ENCODE peak calls at places on chromosomes 13 and 19, in nine cellular contexts. U is tibial artery; K is DMS153; S is adrenal gland; V is stimulated activated CD4-positive, alpha-beta T cell treated with anti-CD3 and anti-CD28 coated beads, Interleukin-2, amount 100 ng/mL, for 24 hours; A is kidney epithelial cell; D is NCI-H2029 treated with DMSO at 0.1 percent for 48 hours; X is dermis blood vessel endothelial cell; Y is AG09319. Z is an unnamed sample.

GRCh38 chr19:7505682-7506384 is 10.1 kb upstream of the ZNF358 start:
- DNase-seq in S (no peak), V (peak), Y (no peak), X (peak), D (no peak), K (peak), A (no peak), U (no peak), Z (no peak)

GRCh38 chr13:26497991-26498423 is 59.5 kb upstream of the WASF3 start:
- DNase-seq in K (no peak), S (no peak), U (no peak), V (no peak), D (no peak), Y (peak), A (no peak), X (peak), Z (peak)

GRCh38 chr13:78660130-78660857 is 1.3 kb upstream of the OBI1 start:
- DNase-seq in K (no peak), A (no peak), X (peak), V (peak), U (peak), S (peak), D (no peak), Y (no peak), Z (no peak)

GRCh38 chr13:20908714-20909497 is 6.4 kb upstream of the XPO4 start:
- DNase-seq in S (no peak), X (no peak), U (no peak), D (no peak), K (no peak), Y (no peak), A (no peak), V (no peak), Z (no peak)

GRCh38 chr19:18450934-18451836 is 13.3 kb upstream of the ISYNA1 start:
- DNase-seq in X (peak), S (peak), D (no peak), Y (no peak), U (peak), A (no peak), K (peak), V (peak), Z (no peak)

GRCh38 chr19:33235996-33236350 is 10.3 kb upstream of the SLC7A10 start:
- DNase-seq in D (no peak), S (no peak), U (no peak), K (no peak), A (no peak), Y (no peak), V (no peak), X (no peak), Z (no peak)

GRCh38 chr13:112902669-112903068 is 66.3 kb upstream of the MCF2L start:
- DNase-seq in X (no peak), V (no peak), U (no peak), Y (no peak), D (no peak), A (no peak), K (no peak), S (peak), Z (no peak)

GRCh38 chr13:28560612-28561011 is 65.7 kb upstream of the FLT1 start:
- DNase-seq in Y (no peak), X (no peak), A (no peak), U (no peak), V (no peak), S (no peak), D (no peak), K (no peak), Z (no peak)

GRCh38 chr19:53463263-53463662 is 4.3 kb upstream of the ZNF813 start:
- DNase-seq in Y (no peak), K (no peak), A (no peak), S (peak), U (no peak), V (peak), D (no peak), X (peak), Z (peak)

GRCh38 chr13:112905990-112906641 is 62.9 kb upstream of the MCF2L start:
- DNase-seq in Y (no peak), S (no peak), K (peak), V (no peak), X (no peak), A (no peak), U (no peak), D (peak), Z (no peak)

GRCh38 chr19:6577410-6578125 is 13.4 kb downstream of the CD70 start:
- DNase-seq in K (peak), S (peak), A (no peak), Y (no peak), D (no peak), V (no peak), X (peak), U (no peak), Z (no peak)

GRCh38 chr13:27257233-27257568 is 5.8 kb downstream of the RPL21 start:
- DNase-seq in S (no peak), Y (no peak), V (no peak), K (no peak), A (no peak), U (no peak), D (no peak), X (no peak), Z (no peak)

GRCh38 chr13:100530645-100531044 is 57.9 kb downstream of the GGACT start:
- DNase-seq in A (no peak), K (peak), S (no peak), V (no peak), D (no peak), Y (no peak), X (no peak), U (peak), Z (no peak)

GRCh38 chr19:13902993-13903555 is 2.8 kb downstream of the BRME1 start:
- DNase-seq in S (no peak), A (no peak), U (no peak), X (peak), K (no peak), V (peak), Y (no peak), D (no peak), Z (no peak)

GRCh38 chr13:106561551-106562170 is 6.3 kb downstream of the ARGLU1 start:
- DNase-seq in A (no peak), V (peak), K (no peak), S (peak), U (no peak), D (no peak), X (peak), Y (no peak), Z (peak)

GRCh38 chr13:99303863-99304521 is 3.2 kb downstream of the GPR183 start:
- DNase-seq in K (no peak), S (peak), A (no peak), D (no peak), X (no peak), V (peak), U (peak), Y (no peak), Z (no peak)

GRCh38 chr13:29140277-29140676 is 320.1 kb downstream of the MTUS2 start:
- DNase-seq in U (no peak), X (no peak), D (no peak), S (no peak), K (no peak), A (peak), Y (no peak), V (no peak), Z (no peak)

GRCh38 chr19:36514012-36514612 is 14.0 kb downstream of the ZNF260 start:
- DNase-seq in K (no peak), U (no peak), V (no peak), X (no peak), S (no peak), A (no peak), Y (no peak), D (no peak), Z (no peak)

GRCh38 chr19:44725251-44725650 is 23.3 kb upstream of the BCL3 start:
- DNase-seq in K (no peak), V (no peak), D (no peak), X (no peak), U (no peak), S (peak), A (no peak), Y (no peak), Z (no peak)

GRCh38 chr13:112065867-112066623 is 904 bp upstream of the SOX1 start:
- DNase-seq in U (no peak), D (no peak), X (no peak), Y (no peak), S (no peak), A (no peak), K (peak), V (no peak), Z (no peak)

GRCh38 chr13:110518571-110518970 is 43.0 kb downstream of the RAB20 start:
- DNase-seq in U (no peak), D (no peak), V (no peak), K (no peak), Y (no peak), S (no peak), A (no peak), X (no peak), Z (no peak)

GRCh38 chr19:35739275-35740107 is 2.8 kb downstream of the IGFLR1 start:
- DNase-seq in S (peak), Y (no peak), X (no peak), K (no peak), V (no peak), D (no peak), A (no peak), U (no peak), Z (no peak)

GRCh38 chr13:67134322-67135129 is 95.6 kb downstream of the PCDH9 start:
- DNase-seq in X (no peak), D (peak), A (no peak), Y (no peak), S (no peak), U (no peak), K (no peak), V (no peak), Z (no peak)

GRCh38 chr19:30557927-30558557 is 185.9 kb downstream of the ZNF536 start:
- DNase-seq in Y (no peak), U (no peak), D (no peak), A (no peak), V (no peak), X (no peak), K (no peak), S (no peak), Z (no peak)

GRCh38 chr19:27777726-27778125 is 1435.2 kb downstream of the UQCRFS1 start:
- DNase-seq in Y (no peak), A (no peak), S (no peak), D (no peak), X (no peak), U (no peak), K (no peak), V (no peak), Z (no peak)

GRCh38 chr19:19488875-19489690 is 26.3 kb downstream of the TSSK6 start:
- DNase-seq in A (peak), V (peak), Y (peak), U (peak), K (peak), S (peak), D (peak), X (peak), Z (peak)

GRCh38 chr19:51794865-51795490 is at the start of gene FPR3:
- DNase-seq in U (no peak), X (no peak), V (no peak), A (no peak), D (no peak), S (no peak), Y (no peak), K (no peak), Z (no peak)

GRCh38 chr19:1027953-1028902 is 1.8 kb downstream of the CNN2 start:
- DNase-seq in A (peak), U (peak), V (peak), K (peak), D (no peak), S (peak), Y (peak), X (peak), Z (peak)

GRCh38 chr13:98143601-98144500 is 957 bp downstream of the FARP1 start:
- DNase-seq in V (peak), U (peak), S (no peak), D (no peak), Y (no peak), X (peak), A (no peak), K (no peak), Z (peak)

GRCh38 chr19:46716672-46717033 is 261 bp downstream of the PRKD2 start:
- DNase-seq in X (no peak), V (no peak), U (no peak), Y (no peak), S (no peak), K (no peak), D (no peak), A (no peak), Z (no peak)

GRCh38 chr13:35914662-35915061 is 216.5 kb downstream of the DCLK1 start:
- DNase-seq in Y (no peak), A (no peak), U (no peak), S (no peak), V (no peak), D (no peak), K (no peak), X (no peak), Z (no peak)

Z was measured in astrocyte.